ENCODE peak calls at places on chromosomes 13 and 19, in four cellular contexts. G is suprapubic skin; J is putamen; C is stimulated activated CD8-positive, alpha-beta memory T cell treated with anti-CD3 and anti-CD28 coated beads, Interleukin-15, amount 100 ng/mL, for 1 hour. R is an unnamed sample.

GRCh38 chr19:3609779-3610719 is 3.4 kb upstream of the TBXA2R start:
- DNase-seq in G (no peak), J (no peak), C (no peak), R (no peak)

GRCh38 chr13:32528358-32528757 is 10.2 kb downstream of the N4BP2L2 start:
- DNase-seq in G (no peak), J (no peak), C (no peak), R (no peak)

GRCh38 chr19:27859689-27860088 is 1353.3 kb downstream of the UQCRFS1 start:
- DNase-seq in G (no peak), J (no peak), C (no peak), R (no peak)

GRCh38 chr19:48969276-48970138 is 4.4 kb downstream of the FTL start:
- DNase-seq in G (no peak), J (no peak), C (no peak), R (no peak)

GRCh38 chr13:38213307-38213706 is 136.3 kb upstream of the UFM1 start:
- DNase-seq in G (no peak), J (no peak), C (no peak), R (no peak)

GRCh38 chr13:30142502-30143211 is 164.7 kb downstream of the KATNAL1 start:
- DNase-seq in G (peak), J (no peak), C (no peak), R (no peak)

GRCh38 chr19:17337675-17338439 is 504 bp downstream of the GTPBP3 start:
- DNase-seq in G (peak), J (no peak), C (no peak), R (no peak)

GRCh38 chr19:17405250-17406038 is at the start of gene BST2:
- DNase-seq in G (no peak), J (peak), C (peak), R (peak)

GRCh38 chr13:42007844-42008243 is 40.6 kb upstream of the DGKH start:
- DNase-seq in G (no peak), J (no peak), C (no peak), R (no peak)

GRCh38 chr13:37136633-37137032 is 31.2 kb upstream of the CSNK1A1L start:
- DNase-seq in G (no peak), J (no peak), C (no peak), R (no peak)

GRCh38 chr13:47708386-47708785 is 292.7 kb downstream of the SUCLA2 start:
- DNase-seq in G (no peak), J (no peak), C (no peak), R (no peak)

GRCh38 chr19:37361994-37362393 is 8.9 kb upstream of the ZNF527 start:
- DNase-seq in G (no peak), J (no peak), C (no peak), R (no peak)

GRCh38 chr19:30077851-30078355 is 135.9 kb downstream of the URI1 start:
- DNase-seq in G (peak), J (no peak), C (no peak), R (no peak)

GRCh38 chr19:46271488-46272197 is 25.2 kb upstream of the HIF3A start:
- DNase-seq in G (no peak), J (no peak), C (no peak), R (no peak)

GRCh38 chr19:35120492-35120891 is 4.9 kb downstream of the FXYD3 start:
- DNase-seq in G (no peak), J (no peak), C (no peak), R (no peak)

GRCh38 chr19:28039677-28040381 is 1173.1 kb downstream of the UQCRFS1 start:
- DNase-seq in G (no peak), J (no peak), C (no peak), R (no peak)

GRCh38 chr13:110546933-110547332 is 14.6 kb downstream of the RAB20 start:
- DNase-seq in G (peak), J (no peak), C (no peak), R (no peak)

GRCh38 chr19:46764817-46765291 is 18.6 kb upstream of the STRN4 start:
- DNase-seq in G (no peak), J (no peak), C (no peak), R (no peak)

R was measured in T-helper 17 cell.